ENCODE peak calls at places on chromosomes 2 and 18, in seven cellular contexts. Z is body of pancreas, J is tibial artery, I is OCI-LY7, R is neural progenitor cell, K is A549, M is stomach. X is an unnamed sample. For H3K9me3, the result is how much of the 10 kb centered on the place peaks cover.

GRCh38 chr2:95042472-95043271 is 17.2 kb downstream of the MAL start:
- DNase-seq in R (no peak), M (peak), K (no peak), Z (no peak), J (no peak), I (no peak), X (no peak)

GRCh38 chr2:40103163-40103562 is 324.1 kb upstream of the THUMPD2 start:
- DNase-seq in M (no peak), I (no peak), R (peak), Z (no peak), J (no peak), K (no peak), X (no peak)

GRCh38 chr2:196925768-196926561 is 542 bp downstream of the PGAP1 start:
- DNase-seq in M (peak), I (peak), Z (peak), R (peak), J (peak), K (peak), X (peak)

GRCh38 chr2:152627010-152627957 is 90.0 kb downstream of the PRPF40A start:
- DNase-seq in Z (no peak), K (peak), R (peak), J (no peak), I (no peak), M (no peak), X (no peak)

GRCh38 chr2:10218036-10218435 is 84.7 kb upstream of the HPCAL1 start:
- DNase-seq in R (no peak), K (no peak), Z (no peak), J (no peak), M (no peak), I (no peak), X (no peak)

GRCh38 chr2:216188956-216189355 is 79.8 kb downstream of the XRCC5 start:
- DNase-seq in R (no peak), Z (no peak), K (no peak), J (no peak), M (no peak), I (no peak), X (no peak)

GRCh38 chr2:26710174-26710573 is 17.7 kb downstream of the KCNK3 start:
- DNase-seq in J (no peak), K (no peak), Z (no peak), R (no peak), I (no peak), M (no peak), X (no peak)

GRCh38 chr2:205477016-205477705 is 205.1 kb upstream of the NRP2 start:
- DNase-seq in K (peak), M (no peak), R (no peak), J (no peak), Z (no peak), I (no peak), X (no peak)

GRCh38 chr2:64451051-64451450 is 2.9 kb upstream of the LGALSL start:
- DNase-seq in R (no peak), M (no peak), I (no peak), K (no peak), J (no peak), Z (no peak), X (no peak)

GRCh38 chr2:102540882-102541281 is 67.9 kb downstream of the SLC9A4 start:
- DNase-seq in I (no peak), K (no peak), J (no peak), R (no peak), M (peak), Z (no peak), X (no peak)

GRCh38 chr2:30678410-30679137 is 128.7 kb downstream of the CAPN13 start:
- DNase-seq in M (peak), R (no peak), J (no peak), I (no peak), Z (no peak), K (no peak), X (no peak)

GRCh38 chr18:46264255-46264654 is 160.1 kb downstream of the HAUS1 start:
- DNase-seq in I (no peak), K (peak), R (peak), M (no peak), Z (no peak), J (no peak), X (no peak)

GRCh38 chr2:1736997-1737480 is 7.3 kb downstream of the PXDN start:
- DNase-seq in I (no peak), Z (no peak), K (no peak), M (no peak), J (no peak), R (no peak), X (peak)

DNA sequence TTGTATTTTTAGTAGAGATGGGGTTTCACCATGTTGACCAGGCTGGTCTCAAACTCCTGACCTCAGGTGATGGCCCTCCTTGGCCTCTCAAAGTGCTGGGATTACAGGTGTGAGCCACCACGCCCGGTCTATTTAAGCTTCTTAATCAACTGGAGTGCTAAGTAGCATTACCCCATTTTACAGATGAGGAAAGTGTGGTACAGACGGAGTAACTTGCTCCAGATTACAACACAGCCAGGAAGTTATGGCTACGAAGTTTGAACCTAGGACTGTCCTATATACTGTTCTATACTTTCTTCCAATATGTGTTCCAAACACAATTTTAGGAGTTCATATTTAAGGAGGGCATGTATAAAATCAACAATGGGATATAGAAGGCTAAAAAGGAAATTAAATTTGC is 197.7 kb downstream of the TGIF1 start:
- DNase-seq in J (no peak), K (no peak), M (no peak), I (no peak), Z (no peak), R (no peak), X (no peak)
- H3K9me3 ChIP-seq in J (under half), K (under half), M (under half), I (under half), Z (under half), R (under half), X (under half)

GRCh38 chr2:121977326-121977725 is 221.9 kb downstream of the TSN start:
- DNase-seq in J (no peak), R (no peak), M (no peak), K (no peak), Z (no peak), I (no peak), X (no peak)
- H3K4me3 ChIP-seq in J (no peak), R (no peak), M (no peak), K (no peak), Z (no peak), I (no peak), X (no peak)

DNA sequence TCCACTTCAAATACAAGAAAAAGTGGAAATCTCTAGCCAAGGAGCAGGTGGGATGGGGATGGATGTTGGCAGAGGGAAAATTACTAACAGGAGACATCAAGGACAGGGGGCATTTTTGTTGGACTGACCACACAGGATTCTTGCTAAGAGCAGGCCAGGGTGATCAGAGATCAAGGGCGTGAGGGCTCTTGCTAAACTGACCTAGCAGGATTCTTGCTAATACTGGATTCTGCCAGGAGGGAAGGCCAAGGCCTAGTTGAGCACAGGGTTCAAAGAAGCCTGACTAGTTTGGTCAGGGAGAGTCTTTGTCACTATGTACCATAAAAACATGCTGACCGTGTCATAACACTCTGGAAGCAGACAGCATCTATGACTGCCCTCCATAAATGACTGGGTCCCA is 442.7 kb downstream of the PID1 start:
- DNase-seq in K (no peak), J (no peak), Z (no peak), R (no peak), I (no peak), M (no peak), X (no peak)
- H3K27ac ChIP-seq in K (no peak), J (no peak), Z (no peak), R (no peak), I (no peak), M (no peak), X (no peak)

GRCh38 chr2:82795446-82795845 is 1663.6 kb downstream of the SUCLG1 start:
- DNase-seq in I (no peak), R (no peak), J (no peak), M (no peak), Z (no peak), K (peak), X (no peak)

GRCh38 chr2:82789886-82790276 is 1669.2 kb downstream of the SUCLG1 start:
- DNase-seq in K (no peak), I (no peak), Z (no peak), J (no peak), R (no peak), M (no peak), X (no peak)

GRCh38 chr2:82792316-82792715 is 1666.8 kb downstream of the SUCLG1 start:
- DNase-seq in Z (no peak), K (no peak), R (no peak), I (no peak), J (no peak), M (no peak), X (no peak)

GRCh38 chr2:82796132-82796531 is 1662.9 kb downstream of the SUCLG1 start:
- DNase-seq in I (no peak), K (no peak), J (no peak), M (no peak), Z (no peak), R (no peak), X (no peak)

GRCh38 chr2:82790277-82791021 is 1668.6 kb downstream of the SUCLG1 start:
- DNase-seq in Z (no peak), R (peak), J (no peak), K (peak), I (no peak), M (no peak), X (no peak)
- H3K9me3 ChIP-seq in Z (under half), R (under half), J (under half), K (under half), I (under half), M (under half), X (under half)

GRCh38 chr2:31919499-31919898 is 91.3 kb downstream of the MEMO1 start:
- DNase-seq in K (no peak), R (no peak), I (no peak), M (no peak), Z (no peak), J (no peak), X (no peak)
- H3K4me3 ChIP-seq in K (no peak), R (no peak), I (no peak), M (no peak), Z (no peak), J (no peak), X (no peak)

GRCh38 chr2:191030521-191031154 is 16.7 kb upstream of the STAT1 start:
- DNase-seq in K (peak), M (no peak), Z (peak), J (no peak), R (peak), I (peak), X (peak)

GRCh38 chr2:191029280-191029908 is 15.4 kb upstream of the STAT1 start:
- DNase-seq in J (no peak), K (no peak), R (no peak), I (no peak), M (no peak), Z (no peak), X (no peak)

GRCh38 chr2:191036365-191036764 is 22.4 kb upstream of the STAT1 start:
- DNase-seq in M (no peak), J (no peak), Z (no peak), R (no peak), K (no peak), I (no peak), X (no peak)

GRCh38 chr2:191031256-191031655 is 17.3 kb upstream of the STAT1 start:
- DNase-seq in Z (no peak), R (no peak), I (no peak), K (no peak), M (no peak), J (no peak), X (no peak)

DNA sequence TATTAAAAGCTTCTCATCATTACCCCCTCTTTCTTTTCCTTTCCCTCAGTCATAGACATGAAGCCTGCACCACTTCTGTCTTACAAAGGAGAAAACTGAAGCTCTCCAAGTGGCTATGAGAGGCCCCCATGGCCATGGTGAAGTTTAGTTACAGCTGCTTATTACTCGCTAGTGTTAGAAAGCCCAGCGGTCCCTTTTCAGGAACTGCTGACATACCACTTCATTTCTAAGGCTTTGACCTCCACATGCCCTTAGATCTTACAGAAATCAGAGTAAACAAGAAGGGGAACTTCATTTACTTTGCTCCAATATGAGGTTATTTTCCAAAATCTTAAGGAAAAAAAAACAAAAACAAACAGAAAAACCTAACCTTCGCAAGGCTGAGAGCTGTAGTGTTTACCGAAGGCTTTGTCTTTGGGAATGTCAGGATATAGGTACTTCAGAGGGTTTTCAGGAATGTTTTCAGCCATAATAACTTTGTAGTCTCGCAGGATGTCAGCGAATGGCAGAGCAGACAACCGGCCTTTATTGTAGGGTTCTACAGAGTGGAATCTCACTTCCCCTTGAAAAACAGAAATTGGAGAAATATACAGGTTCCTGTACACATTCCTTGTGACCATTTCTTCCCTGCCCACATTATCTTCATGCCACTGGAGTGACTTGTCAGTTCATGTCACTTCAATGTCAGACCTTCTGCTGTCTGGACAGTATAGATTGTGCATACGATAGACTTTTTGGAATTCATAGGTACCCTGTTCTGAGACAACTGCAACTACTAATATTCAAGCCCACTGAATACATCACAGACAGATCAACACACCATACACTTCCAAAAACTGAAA is 18.8 kb upstream of the STAT1 start:
- DNase-seq in I (no peak), R (no peak), Z (no peak), K (no peak), J (no peak), M (no peak), X (no peak)
- H3K27ac ChIP-seq in I (no peak), R (no peak), Z (peak), K (peak), J (no peak), M (no peak), X (no peak)

GRCh38 chr2:15986644-15987043 is 46.3 kb downstream of the MYCN start:
- DNase-seq in J (no peak), I (no peak), R (no peak), M (no peak), K (no peak), Z (no peak), X (no peak)

GRCh38 chr2:15991231-15991630 is 50.9 kb downstream of the MYCN start:
- DNase-seq in J (no peak), K (no peak), Z (no peak), R (no peak), I (no peak), M (no peak), X (no peak)

GRCh38 chr2:15990151-15991101 is 50.1 kb downstream of the MYCN start:
- DNase-seq in K (no peak), J (no peak), M (no peak), I (no peak), R (no peak), Z (no peak), X (peak)

GRCh38 chr2:15989559-15989958 is 49.2 kb downstream of the MYCN start:
- DNase-seq in I (no peak), J (no peak), R (no peak), M (peak), Z (no peak), K (no peak), X (no peak)

GRCh38 chr2:15988724-15989123 is 48.4 kb downstream of the MYCN start:
- DNase-seq in M (no peak), J (no peak), Z (no peak), R (no peak), K (no peak), I (no peak), X (no peak)
- H3K9me3 ChIP-seq in M (under half), J (under half), Z (under half), R (under half), K (under half), I (under half), X (under half)

GRCh38 chr2:100822587-100823248 is 2.8 kb downstream of the NPAS2 start:
- DNase-seq in Z (peak), M (no peak), R (no peak), J (no peak), I (no peak), K (no peak), X (no peak)

GRCh38 chr2:100821255-100821912 is 1.4 kb downstream of the NPAS2 start:
- DNase-seq in K (peak), M (no peak), I (no peak), R (peak), Z (no peak), J (no peak), X (no peak)

GRCh38 chr2:100820346-100821254 is 661 bp downstream of the NPAS2 start:
- DNase-seq in J (no peak), M (peak), I (no peak), R (peak), K (no peak), Z (peak), X (no peak)

GRCh38 chr2:100823665-100824438 is 3.9 kb downstream of the NPAS2 start:
- DNase-seq in K (no peak), M (no peak), R (no peak), I (no peak), J (no peak), Z (peak), X (no peak)

DNA sequence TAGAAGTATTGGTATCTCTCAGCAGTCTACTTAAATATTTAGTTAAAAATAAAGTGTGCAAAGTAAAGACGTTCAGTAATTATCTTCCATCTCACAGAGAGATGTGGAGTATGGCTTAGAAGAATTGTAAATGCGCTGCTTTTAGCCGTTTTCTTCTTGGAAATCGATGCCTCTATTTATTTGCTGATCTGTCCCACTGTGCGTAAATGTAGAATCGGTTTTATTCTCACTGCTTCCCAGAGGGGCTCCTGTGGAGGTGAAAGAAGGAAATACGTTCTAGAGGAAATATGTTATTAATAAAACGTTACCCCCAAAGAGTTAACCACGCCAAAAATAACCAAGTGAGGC is 1.9 kb downstream of the NPAS2 start:
- DNase-seq in Z (no peak), K (no peak), J (no peak), I (no peak), R (no peak), M (no peak), X (no peak)
- H3K4me3 ChIP-seq in Z (no peak), K (peak), J (peak), I (no peak), R (no peak), M (no peak), X (no peak)

GRCh38 chr2:207215300-207215699 is 49.6 kb upstream of the KLF7 start:
- DNase-seq in J (no peak), R (peak), M (no peak), I (no peak), K (no peak), Z (no peak), X (no peak)

GRCh38 chr2:207219036-207219435 is 53.3 kb upstream of the KLF7 start:
- DNase-seq in M (no peak), K (no peak), R (no peak), I (no peak), J (no peak), Z (no peak), X (no peak)

GRCh38 chr2:207217442-207217841 is 51.7 kb upstream of the KLF7 start:
- DNase-seq in K (no peak), M (no peak), R (no peak), J (no peak), I (no peak), Z (no peak), X (no peak)

GRCh38 chr2:207216454-207216853 is 50.7 kb upstream of the KLF7 start:
- DNase-seq in M (no peak), K (no peak), R (peak), Z (no peak), I (no peak), J (no peak), X (no peak)

GRCh38 chr2:207214446-207214845 is 48.7 kb upstream of the KLF7 start:
- DNase-seq in K (no peak), M (no peak), I (no peak), Z (no peak), J (no peak), R (no peak), X (no peak)
- H3K27ac ChIP-seq in K (no peak), M (no peak), I (no peak), Z (no peak), J (no peak), R (no peak), X (no peak)